ENCODE peak calls at places on chromosome 5, in seven cellular contexts. J is AML-193; N is activated effector memory CD4-positive, alpha-beta T cell treated with anti-CD3 and anti-CD28 coated beads, Interleukin-2, amount 50 U/mL, for 16 hours; G is NCI-H774; M is H1; V is myocyte; T is iPS DF 19.7. Q is an unnamed sample.

GRCh38 chr5:62661126-62661525 is 82.5 kb downstream of the LRRC70 start:
- DNase-seq in N (no peak), G (no peak), M (no peak), J (no peak), T (no peak), V (no peak), Q (no peak)

GRCh38 chr5:93585753-93586385 is 2.8 kb downstream of the NR2F1 start:
- DNase-seq in V (no peak), T (no peak), G (no peak), N (no peak), J (no peak), M (no peak), Q (no peak)

GRCh38 chr5:169429044-169429443 is 128.1 kb upstream of the SLIT3 start:
- DNase-seq in N (no peak), V (peak), J (no peak), M (no peak), G (no peak), T (no peak), Q (no peak)

GRCh38 chr5:73424489-73425102 is 24.0 kb downstream of the FOXD1 start:
- DNase-seq in T (no peak), N (no peak), M (no peak), V (no peak), G (no peak), J (no peak), Q (no peak)

GRCh38 chr5:61332369-61332745 is 299 bp downstream of the ZSWIM6 start:
- DNase-seq in V (peak), J (no peak), T (no peak), N (peak), G (peak), M (no peak), Q (no peak)

GRCh38 chr5:126268697-126269315 is 154.4 kb upstream of the GRAMD2B start:
- DNase-seq in V (no peak), M (no peak), T (no peak), N (no peak), G (no peak), J (no peak), Q (no peak)

GRCh38 chr5:143933434-143933833 is 121.5 kb downstream of the HMHB1 start:
- DNase-seq in T (no peak), N (no peak), J (no peak), V (no peak), M (no peak), G (no peak), Q (no peak)

GRCh38 chr5:171418982-171419662 is at the start of gene FGF18:
- DNase-seq in M (peak), N (peak), G (peak), V (peak), T (no peak), J (no peak), Q (peak)

GRCh38 chr5:115947260-115947659 is 15.0 kb upstream of the LVRN start:
- DNase-seq in V (no peak), G (no peak), J (no peak), N (no peak), M (no peak), T (no peak), Q (no peak)

GRCh38 chr5:103498211-103498610 is 64.4 kb downstream of the NUDT12 start:
- DNase-seq in J (no peak), N (no peak), G (no peak), M (no peak), V (peak), T (no peak), Q (no peak)

GRCh38 chr5:93572101-93572772 is 8.8 kb downstream of the NR2F1-AS1 start:
- DNase-seq in G (no peak), M (peak), V (no peak), J (no peak), N (peak), T (no peak), Q (no peak)

GRCh38 chr5:54676466-54676865 is 158.9 kb downstream of the SNX18 start:
- DNase-seq in G (no peak), M (no peak), V (no peak), T (no peak), N (no peak), J (no peak), Q (no peak)

GRCh38 chr5:98877600-98877999 is 51.2 kb downstream of the CHD1 start:
- DNase-seq in V (no peak), T (no peak), G (no peak), N (no peak), J (no peak), M (no peak), Q (no peak)

GRCh38 chr5:151742870-151743294 is 15.5 kb downstream of the ATOX1 start:
- DNase-seq in G (no peak), J (peak), V (peak), N (no peak), M (peak), T (no peak), Q (no peak)

GRCh38 chr5:176781638-176782570 is 28.5 kb upstream of the UNC5A start:
- DNase-seq in T (no peak), G (no peak), N (peak), V (no peak), J (no peak), M (no peak), Q (peak)

GRCh38 chr5:143026380-143026779 is 256.2 kb downstream of the ARHGAP26 start:
- DNase-seq in M (no peak), T (no peak), V (no peak), N (no peak), G (no peak), J (no peak), Q (no peak)

GRCh38 chr5:37971483-37972024 is 131.7 kb upstream of the GDNF start:
- DNase-seq in V (peak), M (no peak), T (no peak), N (no peak), J (no peak), G (no peak), Q (no peak)

GRCh38 chr5:174723979-174724483 is 351 bp upstream of the MSX2 start:
- DNase-seq in V (peak), J (no peak), N (no peak), T (no peak), M (peak), G (no peak), Q (no peak)

GRCh38 chr5:13843181-13843846 is 101.2 kb downstream of the DNAH5 start:
- DNase-seq in J (no peak), V (no peak), G (no peak), N (no peak), T (no peak), M (no peak), Q (no peak)

GRCh38 chr5:93476211-93476851 is 104.7 kb downstream of the NR2F1-AS1 start:
- DNase-seq in G (no peak), J (no peak), T (no peak), M (no peak), V (no peak), N (no peak), Q (no peak)

GRCh38 chr5:19044931-19045695 is 942.9 kb downstream of the CDH18 start:
- DNase-seq in N (no peak), V (no peak), G (no peak), J (no peak), T (no peak), M (no peak), Q (no peak)

GRCh38 chr5:124996023-124996763 is 249.8 kb upstream of the ZNF608 start:
- DNase-seq in T (no peak), N (no peak), G (no peak), V (peak), M (no peak), J (no peak), Q (no peak)

GRCh38 chr5:163104496-163104895 is 332.9 kb upstream of the CCNG1 start:
- DNase-seq in M (peak), N (no peak), V (no peak), J (no peak), T (peak), G (no peak), Q (no peak)

GRCh38 chr5:172505403-172505759 is 51.1 kb upstream of the SH3PXD2B start:
- DNase-seq in T (no peak), M (peak), V (no peak), G (no peak), N (peak), J (no peak), Q (peak)

GRCh38 chr5:146494656-146495055 is 21.3 kb downstream of the GPR151 start:
- DNase-seq in T (no peak), M (no peak), J (no peak), V (no peak), N (no peak), G (no peak), Q (no peak)

Q was measured in spleen.